ENCODE peak calls at places on chromosome 9, in nine cellular contexts. One of them, this sample, is unnamed. For H3K4me1, the result is how much of the 10 kb centered on the place peaks cover.

GRCh38 chr9:21995652-21996275 is 1.2 kb downstream of the CDKN2B-AS1 start:
- DNase-seq in psoas muscle: peak
- DNase-seq in upper lobe of right lung: peak
- DNase-seq in A673: no peak
- DNase-seq in stomach: peak
- DNase-seq in kidney: peak
- DNase-seq in heart right ventricle: peak
- DNase-seq in breast epithelium: no peak
- DNase-seq in fibroblast of lung: peak
- DNase-seq in this sample: peak

GRCh38 chr9:135830496-135830895 is 76.8 kb downstream of the CAMSAP1 start:
- DNase-seq in psoas muscle: no peak
- DNase-seq in upper lobe of right lung: no peak
- DNase-seq in A673: no peak
- DNase-seq in stomach: no peak
- DNase-seq in kidney: no peak
- DNase-seq in heart right ventricle: no peak
- DNase-seq in breast epithelium: no peak
- DNase-seq in fibroblast of lung: no peak
- DNase-seq in this sample: no peak

GRCh38 chr9:9791621-9792020 is 821.2 kb downstream of the PTPRD start:
- DNase-seq in psoas muscle: no peak
- DNase-seq in upper lobe of right lung: no peak
- DNase-seq in A673: peak
- DNase-seq in stomach: no peak
- DNase-seq in kidney: no peak
- DNase-seq in heart right ventricle: no peak
- DNase-seq in breast epithelium: no peak
- DNase-seq in fibroblast of lung: peak
- DNase-seq in this sample: no peak

GRCh38 chr9:78437721-78438610 is 141.0 kb downstream of the PSAT1 start:
- DNase-seq in psoas muscle: no peak
- DNase-seq in upper lobe of right lung: no peak
- DNase-seq in A673: no peak
- DNase-seq in stomach: no peak
- DNase-seq in kidney: no peak
- DNase-seq in heart right ventricle: no peak
- DNase-seq in breast epithelium: no peak
- DNase-seq in fibroblast of lung: no peak
- DNase-seq in this sample: no peak

GRCh38 chr9:123111427-123111826 is 78.0 kb downstream of the GPR21 start:
- DNase-seq in psoas muscle: no peak
- DNase-seq in upper lobe of right lung: no peak
- DNase-seq in A673: no peak
- DNase-seq in stomach: peak
- DNase-seq in kidney: no peak
- DNase-seq in heart right ventricle: no peak
- DNase-seq in breast epithelium: no peak
- DNase-seq in fibroblast of lung: no peak
- DNase-seq in this sample: no peak

GRCh38 chr9:79384506-79384905 is 187.3 kb upstream of the TLE4 start:
- DNase-seq in psoas muscle: no peak
- DNase-seq in upper lobe of right lung: no peak
- DNase-seq in A673: no peak
- DNase-seq in stomach: no peak
- DNase-seq in kidney: no peak
- DNase-seq in heart right ventricle: no peak
- DNase-seq in breast epithelium: no peak
- DNase-seq in fibroblast of lung: peak
- DNase-seq in this sample: no peak

GRCh38 chr9:136463578-136463977 is 19.3 kb downstream of the SEC16A start:
- DNase-seq in psoas muscle: no peak
- DNase-seq in upper lobe of right lung: no peak
- DNase-seq in A673: no peak
- DNase-seq in stomach: no peak
- DNase-seq in kidney: no peak
- DNase-seq in heart right ventricle: no peak
- DNase-seq in breast epithelium: no peak
- DNase-seq in fibroblast of lung: no peak
- DNase-seq in this sample: no peak

GRCh38 chr9:114953917-114954316 is 23.5 kb upstream of the TNFSF8 start:
- DNase-seq in psoas muscle: no peak
- DNase-seq in upper lobe of right lung: no peak
- DNase-seq in A673: peak
- DNase-seq in stomach: no peak
- DNase-seq in kidney: no peak
- DNase-seq in heart right ventricle: peak
- DNase-seq in breast epithelium: peak
- DNase-seq in fibroblast of lung: peak
- DNase-seq in this sample: peak

GRCh38 chr9:3794005-3794404 is 268.2 kb upstream of the RFX3 start:
- DNase-seq in psoas muscle: no peak
- DNase-seq in upper lobe of right lung: no peak
- DNase-seq in A673: peak
- DNase-seq in stomach: no peak
- DNase-seq in kidney: no peak
- DNase-seq in heart right ventricle: no peak
- DNase-seq in breast epithelium: no peak
- DNase-seq in fibroblast of lung: peak
- DNase-seq in this sample: no peak

DNA sequence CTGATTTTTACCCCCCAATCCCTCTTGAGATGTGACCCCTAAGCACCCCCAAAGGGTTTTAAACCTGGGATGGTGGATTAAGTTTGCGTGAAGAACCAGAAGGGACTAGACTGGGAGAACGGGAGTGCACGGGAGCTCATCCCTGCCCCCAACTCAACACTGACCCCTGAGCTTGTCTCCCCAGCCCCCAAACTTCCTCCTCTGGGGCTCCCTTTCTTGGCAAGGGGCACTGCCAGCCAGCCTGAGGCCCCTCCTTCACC is 5.0 kb upstream of the SET start:
- DNase-seq in psoas muscle: no peak
- DNase-seq in upper lobe of right lung: no peak
- DNase-seq in A673: no peak
- DNase-seq in stomach: no peak
- DNase-seq in kidney: no peak
- DNase-seq in heart right ventricle: no peak
- DNase-seq in breast epithelium: no peak
- DNase-seq in fibroblast of lung: no peak
- DNase-seq in this sample: no peak
- H3K4me1 ChIP-seq in psoas muscle: under half
- H3K4me1 ChIP-seq in upper lobe of right lung: under half
- H3K4me1 ChIP-seq in A673: under half
- H3K4me1 ChIP-seq in stomach: half or more
- H3K4me1 ChIP-seq in kidney: under half
- H3K4me1 ChIP-seq in heart right ventricle: under half
- H3K4me1 ChIP-seq in breast epithelium: under half
- H3K4me1 ChIP-seq in fibroblast of lung: under half
- H3K4me1 ChIP-seq in this sample: under half

DNA sequence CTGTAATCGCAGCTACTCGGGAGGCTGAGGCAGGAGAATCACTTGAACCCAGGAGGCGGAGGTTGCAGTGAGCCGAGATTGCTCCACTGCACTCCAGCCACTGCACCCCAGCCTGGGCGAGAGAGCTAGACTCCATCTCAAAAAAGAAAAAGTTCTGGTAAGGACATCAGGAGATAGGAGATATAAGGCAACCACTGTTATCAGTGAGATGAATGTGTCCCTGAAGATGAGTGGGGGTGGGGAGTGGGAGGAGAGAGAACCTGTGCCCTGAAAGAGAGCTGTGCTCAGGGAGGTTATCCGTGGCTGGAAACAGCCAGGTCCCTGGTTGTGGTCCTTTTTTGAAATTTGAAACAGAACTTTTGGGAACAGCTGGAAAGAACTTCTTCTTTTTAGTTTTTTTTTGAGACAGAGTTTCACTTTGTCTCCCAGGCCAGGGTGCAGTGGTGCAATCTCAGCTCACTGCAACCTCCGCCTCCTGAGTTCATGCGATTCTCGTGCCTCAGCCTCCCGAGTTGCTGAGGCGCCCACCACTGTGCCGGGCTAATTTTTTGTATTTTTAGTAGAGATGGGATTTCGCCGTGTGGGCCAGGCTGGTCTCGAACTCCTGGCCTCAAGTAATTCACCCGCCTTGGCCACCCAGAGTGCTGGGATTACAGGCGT is 2.6 kb downstream of the PTPA start:
- DNase-seq in psoas muscle: no peak
- DNase-seq in upper lobe of right lung: no peak
- DNase-seq in A673: no peak
- DNase-seq in stomach: no peak
- DNase-seq in kidney: peak
- DNase-seq in heart right ventricle: no peak
- DNase-seq in breast epithelium: no peak
- DNase-seq in fibroblast of lung: no peak
- DNase-seq in this sample: peak
- H3K4me3 ChIP-seq in psoas muscle: no peak
- H3K4me3 ChIP-seq in upper lobe of right lung: no peak
- H3K4me3 ChIP-seq in A673: no peak
- H3K4me3 ChIP-seq in stomach: no peak
- H3K4me3 ChIP-seq in kidney: no peak
- H3K4me3 ChIP-seq in heart right ventricle: no peak
- H3K4me3 ChIP-seq in breast epithelium: no peak
- H3K4me3 ChIP-seq in fibroblast of lung: no peak
- H3K4me3 ChIP-seq in this sample: no peak

DNA sequence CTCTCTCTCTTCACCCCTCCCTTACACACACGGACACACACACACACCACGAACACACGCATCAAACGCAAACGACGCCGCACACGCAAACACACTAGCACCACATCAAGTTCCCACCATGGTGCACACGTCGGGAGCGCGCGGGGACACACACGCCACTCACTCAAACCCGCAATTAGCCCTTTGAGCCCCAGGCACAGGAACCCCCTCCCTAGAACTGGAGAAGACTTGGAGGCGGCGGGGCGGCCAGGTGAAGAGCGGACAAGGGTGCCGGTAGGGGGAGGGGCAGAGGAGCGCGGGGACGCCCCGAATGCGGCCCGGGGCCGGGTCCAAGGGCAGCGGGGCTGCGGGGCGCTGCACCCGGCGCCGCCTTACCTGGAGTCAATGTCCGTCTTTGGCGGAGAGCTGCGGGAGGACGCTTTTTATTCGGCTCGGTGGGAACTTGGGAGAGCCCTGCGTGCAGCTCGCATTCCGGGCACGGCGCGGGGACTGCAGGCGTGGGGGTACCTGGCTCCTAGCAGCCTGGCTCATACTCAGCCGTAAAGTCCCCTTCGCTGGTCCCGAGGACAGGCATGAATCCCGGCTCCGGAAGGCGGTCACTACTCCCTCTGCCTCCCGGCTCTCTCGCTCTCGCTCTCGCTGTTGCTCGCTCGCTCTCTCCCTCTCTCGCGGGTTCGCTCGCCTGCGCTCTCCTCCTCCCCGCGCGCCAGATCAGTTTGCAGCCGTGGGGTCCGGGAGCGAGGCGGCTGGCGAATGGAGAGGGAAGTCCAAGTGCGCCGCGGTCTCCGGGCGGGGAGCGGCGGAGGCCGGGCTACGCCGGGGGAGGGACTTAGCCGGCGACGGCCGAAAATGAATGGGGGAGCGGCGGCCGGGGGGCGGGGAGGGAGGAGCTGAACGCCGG is at the start of gene BRINP1:
- DNase-seq in psoas muscle: peak
- DNase-seq in upper lobe of right lung: peak
- DNase-seq in A673: peak
- DNase-seq in stomach: no peak
- DNase-seq in kidney: peak
- DNase-seq in heart right ventricle: no peak
- DNase-seq in breast epithelium: peak
- DNase-seq in fibroblast of lung: peak
- DNase-seq in this sample: peak
- H3K4me1 ChIP-seq in psoas muscle: under half
- H3K4me1 ChIP-seq in upper lobe of right lung: under half
- H3K4me1 ChIP-seq in A673: under half
- H3K4me1 ChIP-seq in stomach: under half
- H3K4me1 ChIP-seq in kidney: under half
- H3K4me1 ChIP-seq in heart right ventricle: under half
- H3K4me1 ChIP-seq in breast epithelium: under half
- H3K4me1 ChIP-seq in fibroblast of lung: under half
- H3K4me1 ChIP-seq in this sample: under half

DNA sequence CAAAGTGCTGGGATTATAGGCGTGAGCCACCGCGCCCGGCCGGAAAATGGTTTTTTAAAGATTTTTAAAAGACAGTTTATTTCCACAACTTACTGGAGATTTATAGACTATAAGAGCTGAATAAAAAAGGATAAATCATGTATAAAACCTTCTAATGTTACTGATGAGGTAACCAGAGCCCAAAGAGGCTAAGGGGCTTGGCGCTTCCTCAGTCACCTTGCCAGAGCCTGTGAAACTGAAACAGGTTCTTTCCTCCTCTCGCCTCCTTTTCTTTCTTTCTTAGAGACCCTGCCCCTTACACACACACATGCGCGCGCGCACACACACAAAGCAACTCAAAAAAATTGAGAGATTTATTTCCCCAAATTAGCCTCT is 69.8 kb downstream of the HSD17B3 start:
- DNase-seq in psoas muscle: no peak
- DNase-seq in upper lobe of right lung: no peak
- DNase-seq in A673: no peak
- DNase-seq in stomach: no peak
- DNase-seq in kidney: no peak
- DNase-seq in heart right ventricle: no peak
- DNase-seq in breast epithelium: no peak
- DNase-seq in fibroblast of lung: no peak
- DNase-seq in this sample: no peak
- H3K4me3 ChIP-seq in psoas muscle: no peak
- H3K4me3 ChIP-seq in upper lobe of right lung: no peak
- H3K4me3 ChIP-seq in A673: no peak
- H3K4me3 ChIP-seq in stomach: no peak
- H3K4me3 ChIP-seq in kidney: no peak
- H3K4me3 ChIP-seq in heart right ventricle: no peak
- H3K4me3 ChIP-seq in breast epithelium: no peak
- H3K4me3 ChIP-seq in fibroblast of lung: no peak
- H3K4me3 ChIP-seq in this sample: no peak

DNA sequence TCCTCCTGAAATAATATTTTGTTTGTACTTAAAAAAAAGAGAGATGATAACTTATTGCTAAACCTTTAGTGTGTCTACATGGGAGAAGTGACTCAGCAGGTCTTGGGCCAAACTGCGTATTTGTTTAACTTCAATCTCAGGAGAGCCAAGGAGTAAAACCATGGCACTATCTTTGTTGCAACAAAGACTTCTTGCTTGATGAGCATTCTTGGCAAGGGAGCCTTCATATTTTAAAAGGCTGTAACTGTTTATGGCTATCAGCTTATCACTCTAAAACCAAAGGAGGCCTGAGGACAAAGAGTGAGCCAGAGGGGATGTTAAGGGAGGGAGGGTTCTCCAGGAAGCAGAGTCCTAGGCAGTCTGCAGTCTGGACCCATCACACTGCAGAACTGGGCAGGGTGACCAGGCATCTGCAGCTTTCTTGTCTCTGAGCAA is 216.2 kb upstream of the S1PR3 start:
- DNase-seq in psoas muscle: no peak
- DNase-seq in upper lobe of right lung: no peak
- DNase-seq in A673: no peak
- DNase-seq in stomach: peak
- DNase-seq in kidney: no peak
- DNase-seq in heart right ventricle: no peak
- DNase-seq in breast epithelium: no peak
- DNase-seq in fibroblast of lung: peak
- DNase-seq in this sample: no peak
- H3K4me1 ChIP-seq in psoas muscle: under half
- H3K4me1 ChIP-seq in upper lobe of right lung: under half
- H3K4me1 ChIP-seq in A673: half or more
- H3K4me1 ChIP-seq in stomach: under half
- H3K4me1 ChIP-seq in kidney: under half
- H3K4me1 ChIP-seq in heart right ventricle: under half
- H3K4me1 ChIP-seq in breast epithelium: under half
- H3K4me1 ChIP-seq in fibroblast of lung: under half
- H3K4me1 ChIP-seq in this sample: under half